ENCODE peak calls at places on chromosome 14, in five cellular contexts. Q is left cardiac atrium, M is left lung, R is T-helper 17 cell, V is IMR-90. I is an unnamed sample.

GRCh38 chr14:25868521-25869314 is 729.1 kb downstream of the NOVA1 start:
- ATAC-seq in Q (no peak), M (no peak), R (no peak), V (no peak), I (no peak)

GRCh38 chr14:33879684-33880286 is 71.1 kb downstream of the EGLN3 start:
- ATAC-seq in Q (no peak), M (no peak), R (no peak), V (no peak), I (no peak)

GRCh38 chr14:90820958-90821357 is 4.7 kb upstream of the TTC7B start:
- ATAC-seq in Q (no peak), M (no peak), R (peak; percentile 97), V (no peak), I (peak; percentile 87)

GRCh38 chr14:54857830-54858269 is 44.8 kb downstream of the GCH1 start:
- ATAC-seq in Q (peak; percentile 96), M (peak; percentile 63), R (no peak), V (no peak), I (no peak)

GRCh38 chr14:89324501-89325298 is 92.3 kb downstream of the FOXN3 start:
- ATAC-seq in Q (no peak), M (no peak), R (no peak), V (no peak), I (no peak)

GRCh38 chr14:81447018-81447770 is 47.1 kb upstream of the STON2 start:
- ATAC-seq in Q (no peak), M (no peak), R (no peak), V (no peak), I (no peak)

GRCh38 chr14:52154992-52155655 is 86.3 kb upstream of the NID2 start:
- ATAC-seq in Q (no peak), M (no peak), R (peak; percentile 36), V (no peak), I (no peak)

GRCh38 chr14:97137705-97138104 is 340.5 kb downstream of the VRK1 start:
- ATAC-seq in Q (no peak), M (no peak), R (no peak), V (no peak), I (no peak)

GRCh38 chr14:55139696-55140509 is 10.9 kb downstream of the LGALS3 start:
- ATAC-seq in Q (no peak), M (no peak), R (no peak), V (no peak), I (no peak)

GRCh38 chr14:50082784-50083466 is 33.4 kb downstream of the VCPKMT start:
- ATAC-seq in Q (peak; percentile 75), M (peak; percentile 64), R (peak; percentile 85), V (peak; percentile 63), I (peak; percentile 64)

GRCh38 chr14:50657753-50658152 is 10.4 kb downstream of the SAV1 start:
- ATAC-seq in Q (peak; percentile 51), M (peak; percentile 31), R (no peak), V (peak; percentile 12), I (no peak)

GRCh38 chr14:101854366-101854765 is 92.9 kb downstream of the PPP2R5C start:
- ATAC-seq in Q (no peak), M (peak; percentile 39), R (peak; percentile 70), V (no peak), I (no peak)

GRCh38 chr14:58918066-58918465 is 270.4 kb upstream of the DAAM1 start:
- ATAC-seq in Q (no peak), M (no peak), R (no peak), V (peak; percentile 32), I (no peak)

GRCh38 chr14:35689000-35689460 is 120.1 kb downstream of the RALGAPA1 start:
- ATAC-seq in Q (no peak), M (no peak), R (no peak), V (no peak), I (no peak)

GRCh38 chr14:50028458-50028857 is 87.9 kb downstream of the VCPKMT start:
- ATAC-seq in Q (no peak), M (no peak), R (no peak), V (no peak), I (no peak)

GRCh38 chr14:96307434-96307833 is 51.4 kb downstream of the BDKRB1 start:
- ATAC-seq in Q (no peak), M (no peak), R (no peak), V (no peak), I (no peak)